ENCODE peak calls at places on chromosomes 12 and 14, in seven cellular contexts. G is spleen, M is stomach, I is sigmoid colon, U is transverse colon, J is upper lobe of left lung, W is vagina. H is an unnamed sample.

GRCh38 chr14:77071938-77072388 is 26.1 kb upstream of the CIPC start:
- DNase-seq in U (no peak), M (no peak), G (no peak), W (no peak), I (no peak), J (no peak), H (no peak)

GRCh38 chr12:64457923-64458322 is 6.0 kb downstream of the TBK1 start:
- DNase-seq in J (no peak), U (no peak), W (no peak), M (no peak), G (no peak), I (no peak), H (no peak)

GRCh38 chr12:92193846-92194245 is 48.2 kb upstream of the BTG1 start:
- DNase-seq in W (no peak), G (no peak), U (no peak), M (no peak), I (no peak), J (no peak), H (no peak)

GRCh38 chr12:92124708-92125067 is 21.0 kb downstream of the BTG1 start:
- DNase-seq in W (no peak), I (no peak), U (no peak), J (no peak), M (no peak), G (no peak), H (no peak)

GRCh38 chr14:65879218-65880009 is 466.9 kb downstream of the FUT8 start:
- DNase-seq in J (no peak), U (no peak), G (no peak), W (no peak), M (no peak), I (no peak), H (no peak)

GRCh38 chr14:49173765-49174373 is 412.3 kb downstream of the RPS29 start:
- DNase-seq in W (no peak), J (no peak), M (peak), U (peak), I (no peak), G (no peak), H (peak)

GRCh38 chr12:51419473-51420228 is 5.0 kb upstream of the SLC4A8 start:
- DNase-seq in U (no peak), J (no peak), W (no peak), G (no peak), M (no peak), I (no peak), H (no peak)

GRCh38 chr14:45838597-45838996 is 585.6 kb upstream of the MIS18BP1 start:
- DNase-seq in M (no peak), W (no peak), G (no peak), U (no peak), I (no peak), J (no peak), H (no peak)

GRCh38 chr12:130977759-130978127 is 24.0 kb downstream of the ADGRD1 start:
- DNase-seq in U (no peak), I (no peak), G (no peak), J (no peak), M (no peak), W (no peak), H (no peak)

GRCh38 chr12:49893753-49894752 is 9.6 kb downstream of the FAIM2 start:
- DNase-seq in U (no peak), W (no peak), I (peak), M (peak), G (no peak), J (no peak), H (no peak)

GRCh38 chr12:57093412-57094193 is 4.7 kb downstream of the NAB2 start:
- DNase-seq in I (peak), W (no peak), J (peak), M (peak), G (peak), U (peak), H (peak)

GRCh38 chr14:55777867-55778266 is 197.9 kb downstream of the KTN1 start:
- DNase-seq in I (no peak), J (no peak), M (no peak), W (no peak), U (no peak), G (no peak), H (no peak)

GRCh38 chr12:12428961-12429657 is 72.2 kb downstream of the BORCS5 start:
- DNase-seq in W (no peak), I (no peak), J (no peak), M (no peak), U (no peak), G (no peak), H (no peak)

GRCh38 chr12:49866859-49867579 is 24.1 kb upstream of the BCDIN3D start:
- DNase-seq in M (peak), U (peak), G (peak), J (no peak), I (peak), W (peak), H (peak)

GRCh38 chr12:1611775-1612174 is 17.3 kb upstream of the WNT5B start:
- DNase-seq in G (no peak), J (no peak), I (no peak), M (no peak), U (no peak), W (no peak), H (no peak)

GRCh38 chr12:129186952-129187351 is 333.7 kb downstream of the GLT1D1 start:
- DNase-seq in G (no peak), J (no peak), M (no peak), I (no peak), U (no peak), W (peak), H (no peak)

GRCh38 chr12:26736563-26737486 is 96.2 kb downstream of the ITPR2 start:
- DNase-seq in M (no peak), I (no peak), U (no peak), G (no peak), J (no peak), W (no peak), H (no peak)

GRCh38 chr12:16950041-16950677 is 344.2 kb upstream of the LMO3 start:
- DNase-seq in J (no peak), G (no peak), U (no peak), W (no peak), M (no peak), I (no peak), H (no peak)

GRCh38 chr12:125203145-125203765 is 138.0 kb downstream of the AACS start:
- DNase-seq in G (no peak), J (no peak), U (no peak), I (no peak), M (no peak), W (no peak), H (no peak)

GRCh38 chr12:100593490-100593889 is 20.0 kb downstream of the GAS2L3 start:
- DNase-seq in U (no peak), I (no peak), J (no peak), W (no peak), G (no peak), M (no peak), H (no peak)

GRCh38 chr12:110180591-110181005 is 56.4 kb downstream of the IFT81 start:
- DNase-seq in J (no peak), M (no peak), U (no peak), I (no peak), G (no peak), W (no peak), H (no peak)

GRCh38 chr12:110846615-110847566 is at the start of gene CCDC63:
- DNase-seq in M (peak), U (peak), W (no peak), J (peak), I (peak), G (peak), H (peak)

GRCh38 chr14:49972840-49973239 is 80.0 kb downstream of the ARF6 start:
- DNase-seq in J (no peak), M (peak), I (no peak), U (peak), W (no peak), G (no peak), H (no peak)

GRCh38 chr12:124759841-124760508 is 103.7 kb downstream of the SCARB1 start:
- DNase-seq in I (no peak), M (peak), J (peak), U (no peak), W (no peak), G (no peak), H (no peak)

GRCh38 chr12:53213348-53213747 is 6.3 kb upstream of the ITGB7 start:
- DNase-seq in M (peak), G (peak), U (peak), W (no peak), J (peak), I (peak), H (peak)
- TF ChIP-seq POLR2A in M (no peak), G (no peak), U (no peak), W (no peak), J (no peak), I (no peak), H (no peak)

GRCh38 chr14:73753887-73754880 is 40.0 kb upstream of the PNMA1 start:
- DNase-seq in M (no peak), W (no peak), J (no peak), G (peak), I (peak), U (peak), H (no peak)

GRCh38 chr14:73753043-73753886 is 39.1 kb upstream of the PNMA1 start:
- DNase-seq in I (peak), U (peak), J (no peak), G (peak), M (peak), W (no peak), H (no peak)

GRCh38 chr14:73754911-73755360 is 40.8 kb upstream of the PNMA1 start:
- DNase-seq in J (no peak), G (peak), I (peak), U (peak), M (peak), W (no peak), H (no peak)

GRCh38 chr14:73757381-73757780 is 43.2 kb upstream of the PNMA1 start:
- DNase-seq in U (no peak), M (no peak), I (no peak), W (no peak), J (no peak), G (peak), H (no peak)

GRCh38 chr14:73755434-73756014 is 41.3 kb upstream of the PNMA1 start:
- DNase-seq in M (peak), U (peak), W (no peak), J (no peak), G (peak), I (peak), H (no peak)
- TF ChIP-seq POLR2AphosphoS5 in M (peak), U (peak), W (peak), J (no peak), G (peak), I (peak), H (peak)

DNA sequence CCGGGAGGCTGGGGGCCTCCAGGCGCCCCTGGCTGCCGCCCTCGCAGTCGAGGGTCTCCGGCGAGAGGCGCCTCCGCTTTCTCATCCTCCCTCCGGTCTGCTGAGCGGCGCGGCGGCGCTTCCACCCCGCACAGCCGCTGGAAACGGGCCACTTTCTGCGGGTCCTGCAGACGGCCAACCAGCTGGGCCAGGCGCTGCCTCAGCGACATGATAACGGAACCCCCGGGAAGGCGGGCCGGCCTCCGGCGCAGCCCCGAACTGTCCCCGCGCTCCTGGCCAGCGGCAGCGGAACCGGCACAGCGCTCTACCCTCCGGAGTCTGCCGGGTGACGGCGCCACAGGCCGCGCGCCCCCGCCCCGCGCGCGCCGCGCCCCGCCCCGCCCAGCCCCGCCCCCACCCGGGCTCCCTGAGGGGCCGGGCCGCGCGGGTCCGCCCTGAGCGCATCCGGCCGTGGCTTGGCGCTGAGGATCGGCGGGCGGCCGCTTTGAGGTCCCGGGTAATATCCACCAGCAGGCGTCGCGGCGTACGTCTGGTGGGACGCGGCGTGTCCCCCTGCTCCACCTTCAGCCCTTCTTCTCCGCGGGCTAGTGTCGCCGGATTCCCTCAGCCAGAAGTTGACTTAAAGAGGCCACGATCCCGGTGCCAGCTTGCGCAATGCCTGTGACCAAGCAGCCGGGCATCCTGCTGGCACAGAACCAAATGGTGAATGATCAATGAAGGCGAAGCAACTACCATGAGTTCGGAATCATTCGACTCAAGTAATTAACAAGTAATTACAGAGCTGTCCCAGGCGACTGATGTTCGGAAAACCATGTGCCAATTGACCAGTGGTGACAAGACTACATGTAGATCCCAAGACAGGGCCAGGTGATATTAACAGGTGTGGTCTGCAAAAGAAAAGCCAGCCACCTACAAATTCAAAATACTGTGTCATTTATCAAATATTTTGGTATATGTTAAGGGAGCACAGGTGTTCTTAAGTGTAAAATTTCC is at the start of gene SGPP1:
- DNase-seq in M (peak), U (peak), W (no peak), I (peak), J (peak), G (peak), H (peak)
- TF ChIP-seq POLR2A in M (no peak), U (peak), W (no peak), I (peak), J (no peak), G (peak), H (peak)

GRCh38 chr14:61322799-61323290 is 1.5 kb downstream of the PRKCH start:
- DNase-seq in U (no peak), I (no peak), G (no peak), W (no peak), M (no peak), J (no peak), H (no peak)

GRCh38 chr14:61319706-61320105 is 1.7 kb upstream of the PRKCH start:
- DNase-seq in J (no peak), I (no peak), W (no peak), U (no peak), G (no peak), M (no peak), H (no peak)

GRCh38 chr14:61320806-61321384 is 484 bp upstream of the PRKCH start:
- DNase-seq in I (no peak), G (no peak), U (no peak), M (no peak), W (no peak), J (peak), H (no peak)

GRCh38 chr14:61322011-61322798 is 826 bp downstream of the PRKCH start:
- DNase-seq in U (peak), I (peak), J (peak), M (peak), G (peak), W (no peak), H (no peak)

DNA sequence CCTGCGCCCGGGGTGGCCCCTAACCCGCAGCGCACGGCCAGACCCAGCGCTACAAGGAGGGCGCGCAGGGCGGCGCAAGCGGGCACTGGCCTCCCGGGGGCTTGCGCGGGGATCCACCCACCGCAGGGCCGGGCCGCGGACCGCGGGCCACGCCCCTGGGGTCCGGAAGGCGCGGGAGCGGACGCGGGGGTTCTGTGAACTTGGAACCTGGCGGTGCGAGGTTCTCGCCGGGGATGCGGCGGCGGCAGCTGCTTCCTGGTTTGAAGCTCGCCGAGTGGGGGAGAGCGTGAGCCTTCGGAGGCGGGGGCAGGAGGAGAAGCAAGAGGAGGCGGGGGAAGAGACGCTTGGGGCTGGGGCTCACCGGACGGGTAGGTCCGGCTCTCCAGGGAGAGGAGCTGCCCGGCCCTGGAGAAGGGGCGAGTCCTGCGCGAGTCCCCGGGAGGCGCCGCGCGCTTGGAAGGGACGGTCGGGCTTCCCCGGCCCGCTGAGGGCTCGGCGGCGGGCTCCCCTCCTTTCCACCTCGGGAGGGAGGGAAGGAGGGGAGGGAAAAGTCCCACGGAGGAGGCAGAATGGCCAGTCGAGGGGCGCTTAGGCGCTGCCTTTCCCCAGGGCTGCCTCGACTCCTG is at the start of gene PRKCH:
- DNase-seq in J (peak), U (peak), M (peak), I (peak), G (peak), W (no peak), H (peak)
- TF ChIP-seq POLR2AphosphoS5 in J (peak), U (peak), M (peak), I (no peak), G (peak), W (peak), H (no peak)

GRCh38 chr12:103962493-103962892 is 3.2 kb upstream of the TDG start:
- DNase-seq in W (no peak), I (no peak), J (no peak), U (no peak), M (no peak), G (no peak), H (no peak)
- TF ChIP-seq POLR2A in W (no peak), I (no peak), J (no peak), U (no peak), M (no peak), G (no peak), H (peak)

GRCh38 chr12:66239295-66239694 is 50.3 kb downstream of the IRAK3 start:
- DNase-seq in J (no peak), W (no peak), M (no peak), U (no peak), I (no peak), G (no peak), H (no peak)

GRCh38 chr12:66236969-66237368 is 48.0 kb downstream of the IRAK3 start:
- DNase-seq in M (no peak), I (no peak), J (no peak), U (no peak), G (no peak), W (no peak), H (no peak)

GRCh38 chr12:66240106-66240820 is 51.2 kb downstream of the IRAK3 start:
- DNase-seq in J (no peak), U (no peak), I (no peak), W (no peak), G (no peak), M (no peak), H (no peak)

GRCh38 chr12:66235626-66236281 is 46.7 kb downstream of the IRAK3 start:
- DNase-seq in M (no peak), G (no peak), U (no peak), J (no peak), W (no peak), I (no peak), H (no peak)

DNA sequence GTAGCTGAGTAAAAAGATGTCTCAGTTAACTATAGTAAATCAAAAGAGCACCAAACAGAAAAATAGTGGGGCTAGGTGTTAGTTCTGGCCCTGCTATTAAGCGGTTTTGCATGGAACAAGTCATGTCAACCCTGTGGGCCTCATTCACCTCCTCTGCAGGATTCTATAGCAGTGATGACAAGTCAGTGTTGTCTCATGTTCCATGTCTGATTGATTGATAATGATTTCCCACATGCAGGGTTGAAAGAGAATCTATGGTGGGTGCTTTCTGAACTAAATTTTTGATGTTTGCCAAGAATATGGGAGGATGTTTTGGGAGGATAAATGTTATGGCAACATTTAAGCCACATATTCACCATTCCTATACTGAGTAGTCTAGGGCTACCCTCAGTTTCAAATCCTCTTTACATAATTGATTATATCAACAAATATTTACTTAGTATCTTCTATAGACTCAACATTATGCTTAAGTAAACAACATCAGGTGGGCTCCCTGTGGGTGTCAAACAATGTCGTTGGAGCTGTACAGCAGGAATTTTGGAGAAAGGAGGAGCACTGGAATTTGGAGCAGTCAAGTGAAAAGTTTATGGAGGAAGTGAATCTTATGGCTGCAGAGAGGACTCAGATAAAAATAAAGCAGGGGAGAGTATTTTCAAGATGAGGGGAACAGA is 48.6 kb downstream of the IRAK3 start:
- DNase-seq in M (no peak), I (no peak), W (no peak), J (no peak), U (no peak), G (no peak), H (no peak)
- TF ChIP-seq POLR2AphosphoS5 in M (no peak), I (no peak), W (no peak), J (no peak), U (no peak), G (no peak), H (no peak)

GRCh38 chr12:2795291-2796186 is 769 bp downstream of the FKBP4 start:
- DNase-seq in J (peak), W (no peak), G (peak), M (peak), I (peak), U (peak), H (peak)
- TF ChIP-seq POLR2A in J (no peak), W (no peak), G (peak), M (no peak), I (no peak), U (no peak), H (no peak)

GRCh38 chr14:99287269-99287942 is 15.4 kb upstream of the BCL11B start:
- DNase-seq in M (no peak), J (no peak), U (no peak), I (no peak), W (peak), G (no peak), H (no peak)
- TF ChIP-seq POLR2AphosphoS5 in M (no peak), J (no peak), U (no peak), I (no peak), W (no peak), G (no peak), H (no peak)

H was measured in GM12892.